ENCODE peak calls at places on chromosomes 12 and 14, in nine cellular contexts. One of them, this sample, is unnamed.

GRCh38 chr14:52365071-52365470 is 51.0 kb downstream of the PTGER2 start:
- DNase-seq in BJ: no peak
- DNase-seq in hepatocyte: no peak
- DNase-seq in EL: peak
- DNase-seq in COR-L47: no peak
- DNase-seq in K562: no peak
- DNase-seq in neural crest cell: no peak
- DNase-seq in HFFc6: peak
- DNase-seq in A673: no peak
- DNase-seq in this sample: no peak

GRCh38 chr14:77139540-77140342 is 1.9 kb downstream of the ZDHHC22 start:
- DNase-seq in BJ: no peak
- DNase-seq in hepatocyte: peak
- DNase-seq in EL: peak
- DNase-seq in COR-L47: peak
- DNase-seq in K562: peak
- DNase-seq in neural crest cell: peak
- DNase-seq in HFFc6: no peak
- DNase-seq in A673: peak
- DNase-seq in this sample: no peak

GRCh38 chr12:9920451-9920850 is 11.7 kb downstream of the CLEC2A start:
- DNase-seq in BJ: no peak
- DNase-seq in hepatocyte: no peak
- DNase-seq in EL: no peak
- DNase-seq in COR-L47: no peak
- DNase-seq in K562: no peak
- DNase-seq in neural crest cell: no peak
- DNase-seq in HFFc6: no peak
- DNase-seq in A673: no peak
- DNase-seq in this sample: no peak

GRCh38 chr14:33932526-33933292 is 18.2 kb downstream of the EGLN3 start:
- DNase-seq in BJ: no peak
- DNase-seq in hepatocyte: no peak
- DNase-seq in EL: no peak
- DNase-seq in COR-L47: peak
- DNase-seq in K562: no peak
- DNase-seq in neural crest cell: no peak
- DNase-seq in HFFc6: no peak
- DNase-seq in A673: peak
- DNase-seq in this sample: no peak

GRCh38 chr12:125184213-125184952 is 119.1 kb downstream of the AACS start:
- DNase-seq in BJ: no peak
- DNase-seq in hepatocyte: no peak
- DNase-seq in EL: no peak
- DNase-seq in COR-L47: no peak
- DNase-seq in K562: no peak
- DNase-seq in neural crest cell: no peak
- DNase-seq in HFFc6: no peak
- DNase-seq in A673: no peak
- DNase-seq in this sample: no peak

GRCh38 chr12:93766802-93767523 is 89.8 kb downstream of the CRADD start:
- DNase-seq in BJ: no peak
- DNase-seq in hepatocyte: peak
- DNase-seq in EL: peak
- DNase-seq in COR-L47: peak
- DNase-seq in K562: no peak
- DNase-seq in neural crest cell: no peak
- DNase-seq in HFFc6: peak
- DNase-seq in A673: peak
- DNase-seq in this sample: peak

GRCh38 chr14:95218472-95219193 is 61.3 kb upstream of the DICER1 start:
- DNase-seq in BJ: no peak
- DNase-seq in hepatocyte: no peak
- DNase-seq in EL: no peak
- DNase-seq in COR-L47: no peak
- DNase-seq in K562: no peak
- DNase-seq in neural crest cell: no peak
- DNase-seq in HFFc6: no peak
- DNase-seq in A673: no peak
- DNase-seq in this sample: no peak

GRCh38 chr12:121248611-121249010 is 38.7 kb downstream of the P2RX4 start:
- DNase-seq in BJ: no peak
- DNase-seq in hepatocyte: no peak
- DNase-seq in EL: no peak
- DNase-seq in COR-L47: no peak
- DNase-seq in K562: no peak
- DNase-seq in neural crest cell: no peak
- DNase-seq in HFFc6: no peak
- DNase-seq in A673: no peak
- DNase-seq in this sample: no peak

GRCh38 chr12:131445184-131445974 is 265.5 kb upstream of the SFSWAP start:
- DNase-seq in BJ: no peak
- DNase-seq in hepatocyte: no peak
- DNase-seq in EL: no peak
- DNase-seq in COR-L47: no peak
- DNase-seq in K562: no peak
- DNase-seq in neural crest cell: no peak
- DNase-seq in HFFc6: no peak
- DNase-seq in A673: no peak
- DNase-seq in this sample: no peak

GRCh38 chr12:130702966-130703732 is 12.9 kb downstream of the RIMBP2 start:
- DNase-seq in BJ: no peak
- DNase-seq in hepatocyte: no peak
- DNase-seq in EL: no peak
- DNase-seq in COR-L47: no peak
- DNase-seq in K562: no peak
- DNase-seq in neural crest cell: no peak
- DNase-seq in HFFc6: no peak
- DNase-seq in A673: no peak
- DNase-seq in this sample: no peak

GRCh38 chr12:90621927-90622326 is 333.0 kb downstream of the CCER1 start:
- DNase-seq in BJ: no peak
- DNase-seq in hepatocyte: no peak
- DNase-seq in EL: peak
- DNase-seq in COR-L47: no peak
- DNase-seq in K562: no peak
- DNase-seq in neural crest cell: no peak
- DNase-seq in HFFc6: no peak
- DNase-seq in A673: no peak
- DNase-seq in this sample: no peak

GRCh38 chr12:47950856-47951468 is 12.4 kb upstream of the TMEM106C start:
- DNase-seq in BJ: no peak
- DNase-seq in hepatocyte: no peak
- DNase-seq in EL: peak
- DNase-seq in COR-L47: no peak
- DNase-seq in K562: no peak
- DNase-seq in neural crest cell: no peak
- DNase-seq in HFFc6: peak
- DNase-seq in A673: no peak
- DNase-seq in this sample: no peak

GRCh38 chr12:7629465-7629864 is 36.2 kb downstream of the APOBEC1 start:
- DNase-seq in BJ: no peak
- DNase-seq in hepatocyte: no peak
- DNase-seq in EL: no peak
- DNase-seq in COR-L47: no peak
- DNase-seq in K562: no peak
- DNase-seq in neural crest cell: no peak
- DNase-seq in HFFc6: no peak
- DNase-seq in A673: no peak
- DNase-seq in this sample: no peak

GRCh38 chr14:99601301-99601945 is 2.6 kb downstream of the CCDC85C start:
- DNase-seq in BJ: no peak
- DNase-seq in hepatocyte: peak
- DNase-seq in EL: peak
- DNase-seq in COR-L47: no peak
- DNase-seq in K562: no peak
- DNase-seq in neural crest cell: no peak
- DNase-seq in HFFc6: no peak
- DNase-seq in A673: peak
- DNase-seq in this sample: no peak